ENCODE peak calls at places on chromosome 14, in four cellular contexts. O, L, F and H are unnamed samples.

GRCh38 chr14:71336488-71337192 is 429.4 kb downstream of the PCNX1 start:
- DNase-seq in F (no peak), L (no peak), O (no peak), H (no peak)

GRCh38 chr14:54782803-54783659 is 119.6 kb downstream of the GCH1 start:
- DNase-seq in L (no peak), O (no peak), F (no peak), H (no peak)

GRCh38 chr14:36324897-36325296 is 4.5 kb upstream of the MBIP start:
- DNase-seq in O (no peak), L (no peak), F (no peak), H (no peak)

GRCh38 chr14:52315355-52315718 is 1.2 kb downstream of the PTGER2 start:
- DNase-seq in F (peak), O (no peak), L (peak), H (no peak)

GRCh38 chr14:64860039-64860438 is 19.7 kb downstream of the SPTB start:
- DNase-seq in O (no peak), L (no peak), F (no peak), H (no peak)

GRCh38 chr14:53539489-53540126 is 386.5 kb upstream of the DDHD1 start:
- DNase-seq in L (peak), F (peak), O (peak), H (peak)

GRCh38 chr14:65834812-65835211 is 422.3 kb downstream of the FUT8 start:
- DNase-seq in F (no peak), L (no peak), O (no peak), H (no peak)

GRCh38 chr14:71235865-71236264 is 328.6 kb downstream of the PCNX1 start:
- DNase-seq in F (no peak), O (no peak), L (no peak), H (peak)

GRCh38 chr14:88554458-88555286 is at the start of gene PTPN21:
- DNase-seq in O (peak), F (peak), L (peak), H (peak)

GRCh38 chr14:54625158-54625557 is 58.2 kb downstream of the SAMD4A start:
- DNase-seq in F (peak), L (peak), O (no peak), H (peak)

GRCh38 chr14:51342226-51342625 is 102.2 kb downstream of the TMX1 start:
- DNase-seq in F (peak), O (no peak), L (peak), H (no peak)

GRCh38 chr14:54566410-54567223 is at the start of gene SAMD4A:
- DNase-seq in L (peak), F (peak), O (peak), H (peak)

GRCh38 chr14:74855021-74855420 is 20.9 kb downstream of the PROX2 start:
- DNase-seq in F (no peak), O (no peak), L (no peak), H (no peak)

GRCh38 chr14:97602438-97603117 is 805.4 kb downstream of the VRK1 start:
- DNase-seq in F (no peak), O (no peak), L (no peak), H (no peak)

GRCh38 chr14:89247457-89248122 is 169.4 kb downstream of the FOXN3 start:
- DNase-seq in L (no peak), O (no peak), F (no peak), H (no peak)

GRCh38 chr14:78164226-78164853 is 5.8 kb upstream of the NRXN3 start:
- DNase-seq in F (no peak), O (peak), L (no peak), H (no peak)

GRCh38 chr14:83867871-83868270 is 1662.1 kb upstream of the FLRT2 start:
- DNase-seq in O (no peak), L (peak), F (no peak), H (no peak)

GRCh38 chr14:67704484-67705089 is 2.9 kb downstream of the RDH12 start:
- DNase-seq in F (peak), L (peak), O (no peak), H (peak)

GRCh38 chr14:55077155-55077554 is 25.7 kb downstream of the MAPK1IP1L start:
- DNase-seq in L (no peak), O (peak), F (peak), H (peak)

GRCh38 chr14:64919618-64920017 is 5.4 kb downstream of the CHURC1 start:
- DNase-seq in L (no peak), F (no peak), O (no peak), H (no peak)

GRCh38 chr14:61564623-61565091 is 130.7 kb upstream of the HIF1A start:
- DNase-seq in L (peak), F (peak), O (no peak), H (peak)

GRCh38 chr14:99502989-99503421 is 21.8 kb downstream of the CCNK start:
- DNase-seq in L (no peak), F (no peak), O (peak), H (no peak)

GRCh38 chr14:104226421-104227385 is 88.3 kb downstream of the KIF26A start:
- DNase-seq in L (no peak), O (peak), F (no peak), H (no peak)

GRCh38 chr14:20381341-20381740 is 32.0 kb downstream of the TEP1 start:
- DNase-seq in O (no peak), F (no peak), L (no peak), H (no peak)

GRCh38 chr14:92897922-92898599 is 24.9 kb upstream of the CHGA start:
- DNase-seq in L (no peak), O (no peak), F (no peak), H (no peak)

GRCh38 chr14:84025258-84026012 is 1504.5 kb upstream of the FLRT2 start:
- DNase-seq in F (no peak), L (no peak), O (no peak), H (no peak)

GRCh38 chr14:68157971-68158371 is 338.4 kb downstream of the RAD51B start:
- DNase-seq in O (no peak), L (peak), F (no peak), H (no peak)

GRCh38 chr14:56703947-56704346 is 106.3 kb downstream of the OTX2 start:
- DNase-seq in F (no peak), L (no peak), O (no peak), H (no peak)

DNA sequence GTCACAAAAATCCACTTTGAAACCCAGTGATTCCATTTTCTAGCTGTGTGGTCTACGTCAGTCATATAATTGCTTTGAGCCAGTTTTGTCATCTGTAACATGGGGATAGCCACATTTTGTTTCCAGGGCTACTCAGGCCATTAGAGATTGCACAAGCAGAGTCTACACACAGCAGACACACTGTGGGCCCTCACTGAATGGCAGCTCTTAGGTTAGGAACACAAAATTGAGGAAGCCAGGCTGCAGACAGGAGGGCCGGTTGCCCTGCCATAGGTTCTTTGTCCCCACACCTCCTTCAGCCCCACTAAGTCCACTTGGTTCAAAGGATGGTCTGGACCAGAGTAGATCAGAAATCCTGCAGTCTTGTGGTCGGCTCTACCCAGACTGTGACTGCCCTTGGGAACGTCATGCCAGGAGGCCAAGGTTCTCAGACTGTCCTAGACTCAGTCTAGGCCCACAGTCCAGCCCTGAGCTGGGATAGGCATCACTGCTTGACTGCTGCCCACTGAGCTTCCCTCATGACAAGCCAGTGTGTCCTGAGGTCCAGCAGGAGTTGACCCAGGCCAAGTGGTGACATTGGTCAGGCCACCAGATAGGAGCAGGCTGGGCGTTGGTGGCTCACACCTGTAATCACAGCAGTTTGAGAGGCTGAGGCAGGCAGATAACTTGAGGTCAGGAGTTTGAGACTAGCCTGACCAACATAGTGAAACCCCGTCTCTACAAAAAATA is 3.8 kb upstream of the MYH7 start:
- DNase-seq in O (peak), F (no peak), L (no peak), H (no peak)
- H2BK120ac ChIP-seq in O (no peak), F (no peak), L (no peak), H (no peak)

GRCh38 chr14:94367896-94368590 is 20.4 kb downstream of the SERPINA1 start:
- DNase-seq in F (no peak), O (no peak), L (no peak), H (no peak)
- H3K18ac ChIP-seq in F (no peak), O (no peak), L (no peak), H (no peak)

GRCh38 chr14:101072945-101073597 is 169.5 kb upstream of the RTL1 start:
- DNase-seq in F (peak), O (peak), L (peak), H (peak)
- H3K4ac ChIP-seq in F (no peak), O (no peak), L (peak), H (no peak)

DNA sequence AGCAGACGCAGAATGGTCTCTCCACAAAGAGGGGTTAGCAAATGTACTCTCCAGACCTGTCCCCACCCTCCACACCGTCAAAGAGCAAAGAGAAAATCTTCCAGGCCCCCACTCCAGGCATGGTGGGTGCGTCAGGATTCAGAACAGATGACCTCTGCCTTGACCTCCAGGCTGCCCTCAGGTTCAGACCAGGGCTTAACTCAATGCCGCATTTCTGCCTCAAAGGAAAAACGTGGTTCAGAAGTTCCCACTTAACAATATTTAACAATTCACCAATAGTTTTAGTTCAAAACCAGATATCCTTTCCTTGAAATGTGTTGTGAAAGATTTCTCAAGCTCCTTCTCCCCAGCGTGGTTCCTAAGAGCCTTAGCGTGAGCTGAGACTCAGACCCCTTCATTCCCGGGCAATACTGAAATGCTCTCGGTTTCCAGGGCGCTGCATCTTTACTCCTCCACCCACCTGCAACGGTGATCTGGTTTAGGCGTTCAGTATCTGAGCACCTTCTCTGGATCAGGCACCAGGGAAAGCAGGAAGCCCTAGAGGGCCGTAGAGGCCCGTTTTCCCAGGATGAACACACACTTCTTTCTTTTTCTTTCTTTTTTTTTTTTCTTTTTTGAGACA is 22.9 kb downstream of the HSP90AA1 start:
- DNase-seq in F (no peak), O (no peak), L (no peak), H (no peak)
- H2BK120ac ChIP-seq in F (no peak), O (no peak), L (no peak), H (no peak)

DNA sequence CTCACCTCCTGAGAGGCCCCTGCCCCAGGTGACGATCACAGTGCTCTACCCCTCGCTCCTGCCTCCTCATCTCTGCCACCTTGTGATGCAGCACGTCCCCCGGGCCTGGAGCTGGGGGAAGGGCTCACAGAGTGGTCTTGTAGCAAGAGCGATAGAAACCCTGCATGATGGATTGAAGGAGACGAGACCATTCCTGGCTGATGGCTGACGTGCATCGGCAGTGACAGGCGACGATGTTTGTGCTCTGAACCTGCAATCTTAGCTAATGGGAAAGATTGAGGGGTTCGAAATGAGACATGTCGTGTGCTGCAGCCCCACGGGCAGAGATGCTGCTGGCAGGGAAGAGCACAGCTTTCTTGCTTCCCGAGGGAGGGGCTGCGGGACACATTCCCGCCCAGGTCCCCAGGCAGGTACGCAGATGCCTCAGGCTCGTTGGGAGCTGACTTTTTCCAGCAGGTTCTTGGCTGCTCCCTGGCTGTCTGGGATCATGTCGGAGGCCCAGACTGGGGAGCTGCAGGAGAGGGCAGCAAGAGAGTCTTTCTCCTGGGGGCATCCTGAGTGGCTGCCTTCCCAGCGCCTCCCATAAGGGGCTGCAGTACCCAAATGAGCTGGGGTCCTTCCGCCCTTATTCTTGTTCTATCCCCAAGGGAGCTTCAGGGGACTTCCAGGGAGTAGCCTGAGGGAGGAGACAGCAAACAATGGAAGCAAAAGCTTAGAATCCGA is 38.7 kb upstream of the GPATCH2L start:
- DNase-seq in F (no peak), O (peak), L (no peak), H (no peak)
- H3K18ac ChIP-seq in F (no peak), O (peak), L (no peak), H (no peak)

GRCh38 chr14:94770815-94771190 is 890 bp upstream of the GSC start:
- DNase-seq in O (no peak), F (no peak), L (no peak), H (no peak)
- H3K4ac ChIP-seq in O (no peak), F (no peak), L (no peak), H (no peak)

GRCh38 chr14:90658541-90658967 is 157.7 kb downstream of the TTC7B start:
- DNase-seq in L (peak), O (peak), F (peak), H (peak)
- H2BK120ac ChIP-seq in L (no peak), O (no peak), F (no peak), H (no peak)

GRCh38 chr14:33493990-33494389 is 456.9 kb downstream of the EGLN3 start:
- DNase-seq in O (no peak), L (no peak), F (no peak), H (no peak)
- H3K18ac ChIP-seq in O (no peak), L (no peak), F (no peak), H (no peak)